ENCODE peak calls at places on chromosome 22, in eight cellular contexts. C, D, M, T, R, K, O and S are unnamed samples.
A peak's percentile ranks its signal among the peaks of the same experiment; 100 is the strongest.

GRCh38 chr22:41240377-41241132 is at the start of gene CHADL:
- DNase-seq in D (no peak), C (no peak), M (no peak), K (peak; percentile 82), R (no peak), O (peak; percentile 34), T (no peak), S (no peak)

GRCh38 chr22:26259510-26259909 is 90.2 kb downstream of the SEZ6L start:
- DNase-seq in T (no peak), R (no peak), K (no peak), M (no peak), D (peak; percentile 8), O (no peak), C (no peak), S (peak; percentile 91)

GRCh38 chr22:29314074-29314473 is 1.4 kb downstream of the RASL10A start:
- DNase-seq in D (no peak), K (no peak), M (no peak), R (no peak), C (no peak), O (no peak), T (no peak), S (no peak)

GRCh38 chr22:43550024-43550620 is 138.3 kb downstream of the MPPED1 start:
- DNase-seq in K (peak; percentile 19), D (no peak), O (no peak), M (no peak), C (no peak), R (peak; percentile 4), T (no peak), S (no peak)

GRCh38 chr22:49921508-49922278 is 3.3 kb downstream of the CRELD2 start:
- DNase-seq in T (no peak), M (no peak), R (no peak), D (no peak), C (no peak), O (no peak), K (no peak), S (no peak)

GRCh38 chr22:31526275-31526674 is 29.9 kb downstream of the SFI1 start:
- DNase-seq in D (no peak), O (no peak), K (no peak), T (no peak), R (no peak), C (no peak), M (no peak), S (no peak)

GRCh38 chr22:42939941-42940653 is 74.9 kb downstream of the PACSIN2 start:
- DNase-seq in O (peak; percentile 88), C (no peak), K (no peak), R (peak; percentile 69), D (peak; percentile 90), M (no peak), T (no peak), S (no peak)

GRCh38 chr22:38413085-38414008 is 41.7 kb downstream of the KCNJ4 start:
- DNase-seq in T (no peak), C (peak; percentile 61), R (peak; percentile 41), O (peak; percentile 60), M (peak; percentile 20), K (peak; percentile 60), D (no peak), S (peak; percentile 35)

GRCh38 chr22:45407793-45408192 is 5.6 kb downstream of the SMC1B start:
- DNase-seq in K (no peak), T (no peak), D (no peak), M (no peak), C (no peak), O (no peak), R (no peak), S (no peak)

GRCh38 chr22:45422237-45422983 is 8.9 kb downstream of the RIBC2 start:
- DNase-seq in O (no peak), C (no peak), M (no peak), R (no peak), D (no peak), K (no peak), T (no peak), S (no peak)

DNA sequence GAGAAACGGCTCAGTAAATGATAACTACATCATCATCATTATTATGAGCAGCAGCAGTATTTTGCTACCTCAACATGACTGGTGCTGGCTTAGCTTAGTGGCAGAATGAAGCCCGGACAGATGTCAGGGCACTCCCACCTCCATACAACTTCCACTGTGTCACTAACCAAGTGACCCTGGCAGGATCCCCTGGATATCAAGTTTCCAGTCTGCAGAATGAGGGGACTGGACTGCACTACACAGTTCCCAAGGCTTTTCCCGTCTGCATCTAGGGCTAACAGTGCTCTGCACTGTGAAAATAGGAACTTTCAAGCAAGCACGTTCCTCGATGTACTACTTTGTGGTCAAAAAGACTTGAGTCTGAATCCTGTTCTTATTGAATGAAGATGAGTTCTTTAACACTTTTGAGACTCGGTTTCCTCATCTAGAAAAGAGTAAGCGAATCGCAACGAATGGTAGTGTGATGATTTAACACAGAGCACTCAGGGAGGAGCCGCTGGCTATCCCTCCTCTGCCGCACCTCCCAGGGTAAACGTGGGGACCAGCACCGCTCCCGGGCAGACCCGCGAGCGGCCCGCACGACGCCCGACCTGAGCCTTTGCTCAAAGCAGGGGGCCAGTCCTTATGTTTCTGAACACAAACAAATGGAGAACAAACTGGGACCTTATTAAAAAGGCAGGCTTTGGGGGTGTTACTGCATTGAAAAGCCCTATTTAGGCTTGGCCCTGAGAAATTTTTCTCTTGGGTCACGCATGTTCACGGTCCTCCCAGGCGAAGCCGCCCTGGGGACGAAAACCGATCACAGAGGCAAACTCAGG is 910 bp downstream of the CLTCL1 start:
- DNase-seq in M (no peak), D (no peak), C (peak; percentile 16), R (no peak), T (peak; percentile 16), K (no peak), O (no peak), S (no peak)
- H3K4me1 ChIP-seq in M (no peaks in the 10 kb centered on the region), D (peaks cover 20% of the 10 kb centered on the region), C (peaks cover 52% of the 10 kb centered on the region), R (peaks cover 20% of the 10 kb centered on the region), T (peaks cover 25% of the 10 kb centered on the region), K (peaks cover 16% of the 10 kb centered on the region), O (peaks cover 17% of the 10 kb centered on the region), S (peaks cover 37% of the 10 kb centered on the region)

DNA sequence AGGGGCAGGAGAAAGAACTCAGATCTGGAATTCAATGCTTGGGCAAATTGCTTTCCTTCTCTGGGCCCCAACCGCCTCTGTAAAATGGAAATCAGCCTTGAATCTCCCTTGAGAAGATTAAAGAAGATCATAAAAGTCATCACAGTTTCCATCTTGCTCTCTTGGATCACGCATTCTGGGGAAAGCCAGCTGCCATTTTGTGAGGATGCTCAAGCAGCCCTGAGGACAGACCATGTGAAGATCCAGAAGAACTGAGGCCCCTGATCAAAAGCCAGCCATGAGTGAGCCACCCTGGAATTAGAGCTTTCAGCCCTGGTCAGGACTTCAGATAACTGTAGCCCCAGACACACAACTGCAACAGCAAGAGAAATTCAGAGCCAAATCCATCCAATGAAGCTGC is 229.3 kb downstream of the MN1 start:
- DNase-seq in O (no peak), D (no peak), T (no peak), C (no peak), R (no peak), K (no peak), M (no peak), S (no peak)
- H3K27ac ChIP-seq in O (no peak overlapping the region), D (no peak overlapping the region), T (no peak overlapping the region), C (no peak overlapping the region), R (no peak overlapping the region), K (no peak overlapping the region), M (no peak overlapping the region), S (no peak overlapping the region)

GRCh38 chr22:35868938-35869337 is 151.3 kb downstream of the APOL5 start:
- DNase-seq in T (no peak), K (no peak), C (no peak), M (no peak), R (no peak), O (no peak), D (peak; percentile 8), S (no peak)

GRCh38 chr22:35866646-35867045 is 149.0 kb downstream of the APOL5 start:
- DNase-seq in R (no peak), O (no peak), T (no peak), K (no peak), D (no peak), M (peak; percentile 45), C (no peak), S (no peak)

GRCh38 chr22:35873426-35873825 is 155.2 kb downstream of the RBFOX2 start:
- DNase-seq in K (no peak), O (no peak), T (no peak), R (no peak), C (no peak), M (no peak), D (no peak), S (no peak)

GRCh38 chr22:35870517-35871275 is 153.0 kb downstream of the APOL5 start:
- DNase-seq in C (no peak), M (no peak), T (no peak), R (no peak), K (no peak), O (no peak), D (no peak), S (no peak)

GRCh38 chr22:35872451-35872850 is 154.8 kb downstream of the APOL5 start:
- DNase-seq in K (peak; percentile 76), T (no peak), M (no peak), C (peak; percentile 63), R (no peak), O (peak; percentile 16), D (no peak), S (no peak)
- H3K4me1 ChIP-seq in K (peaks cover 65% of the 10 kb centered on the region), T (no peaks in the 10 kb centered on the region), M (peaks cover 4% of the 10 kb centered on the region), C (peaks cover 56% of the 10 kb centered on the region), R (peaks cover 3% of the 10 kb centered on the region), O (peaks cover 15% of the 10 kb centered on the region), D (no peaks in the 10 kb centered on the region), S (peaks cover 5% of the 10 kb centered on the region)

GRCh38 chr22:17496843-17497242 is 66.5 kb upstream of the SLC25A18 start:
- DNase-seq in C (no peak), M (no peak), D (no peak), K (no peak), T (no peak), O (no peak), R (no peak), S (no peak)

GRCh38 chr22:17491090-17491489 is 72.2 kb upstream of the SLC25A18 start:
- DNase-seq in C (no peak), D (no peak), O (no peak), R (no peak), K (no peak), M (no peak), T (no peak), S (no peak)

GRCh38 chr22:17493384-17493981 is 69.8 kb upstream of the SLC25A18 start:
- DNase-seq in R (no peak), O (no peak), M (no peak), K (peak; percentile 66), C (no peak), D (no peak), T (no peak), S (no peak)

GRCh38 chr22:17489101-17489500 is 74.2 kb upstream of the SLC25A18 start:
- DNase-seq in C (no peak), D (no peak), K (no peak), M (no peak), O (no peak), R (no peak), T (no peak), S (peak; percentile 70)

GRCh38 chr22:17492247-17492646 is 71.1 kb upstream of the SLC25A18 start:
- DNase-seq in T (no peak), D (no peak), M (no peak), K (no peak), R (no peak), C (no peak), O (no peak), S (no peak)
- H3K27ac ChIP-seq in T (no peak overlapping the region), D (no peak overlapping the region), M (peak overlapping the region; percentile 34), K (no peak overlapping the region), R (no peak overlapping the region), C (peak overlapping the region; percentile 29), O (no peak overlapping the region), S (no peak overlapping the region)

GRCh38 chr22:24289138-24289537 is 18.5 kb downstream of the SPECC1L start:
- DNase-seq in C (no peak), K (no peak), R (no peak), M (no peak), T (no peak), O (no peak), D (peak; percentile 84), S (peak; percentile 17)
- H3K4me1 ChIP-seq in C (peaks cover 90% of the 10 kb centered on the region), K (peaks cover 82% of the 10 kb centered on the region), R (peaks cover 18% of the 10 kb centered on the region), M (peaks cover 10% of the 10 kb centered on the region), T (peaks cover 30% of the 10 kb centered on the region), O (peaks cover 76% of the 10 kb centered on the region), D (peaks cover 17% of the 10 kb centered on the region), S (peaks cover 15% of the 10 kb centered on the region)

GRCh38 chr22:22167791-22168189 is 76.8 kb upstream of the VPREB1 start:
- DNase-seq in T (no peak), C (no peak), K (no peak), D (no peak), M (no peak), O (no peak), R (no peak), S (peak; percentile 97)
- H3K27ac ChIP-seq in T (no peak overlapping the region), C (no peak overlapping the region), K (no peak overlapping the region), D (no peak overlapping the region), M (no peak overlapping the region), O (no peak overlapping the region), R (no peak overlapping the region), S (peak overlapping the region; percentile 96)